ENCODE peak calls at places on chromosome 2, in eight cellular contexts. M is PC-3; G is activated CD8-positive, alpha-beta memory T cell treated with anti-CD3 and anti-CD28 coated beads, Interleukin-2, amount 50 U/mL, for 48 hours; B is ACHN; F is suprapubic skin; P is NK-92 treated with Interleukin-12 subunit alpha and Interleukin-12 subunit beta, amount 100 ng/mL, for 24 hours; L is HTR-8/SVneo; I is fibroblast of the aortic adventitia. H is an unnamed sample.

GRCh38 chr2:217555075-217555876 is 447.5 kb downstream of the TNS1 start:
- DNase-seq in B (no peak), F (no peak), L (peak), P (no peak), G (no peak), I (peak), M (no peak), H (no peak)

GRCh38 chr2:38632018-38632417 is 29.3 kb upstream of the HNRNPLL start:
- DNase-seq in P (no peak), L (no peak), G (no peak), B (no peak), F (no peak), I (no peak), M (no peak), H (no peak)

GRCh38 chr2:33069894-33070651 is 123.3 kb downstream of the LTBP1 start:
- DNase-seq in G (peak), P (peak), L (peak), F (no peak), B (peak), M (peak), I (peak), H (no peak)

GRCh38 chr2:38474833-38475566 is 97.9 kb upstream of the ATL2 start:
- DNase-seq in G (no peak), F (no peak), I (no peak), M (no peak), P (no peak), B (no peak), L (no peak), H (no peak)

GRCh38 chr2:73987109-73987947 is 2.6 kb downstream of the TET3 start:
- DNase-seq in L (no peak), I (no peak), F (no peak), B (no peak), G (peak), P (no peak), M (peak), H (no peak)

GRCh38 chr2:78766459-78766858 is 259.0 kb upstream of the REG3G start:
- DNase-seq in G (no peak), F (no peak), M (no peak), I (no peak), L (no peak), B (no peak), P (no peak), H (no peak)

GRCh38 chr2:115560671-115561070 is 1118.2 kb downstream of the DPP10 start:
- DNase-seq in M (peak), G (no peak), P (no peak), B (peak), F (no peak), I (no peak), L (no peak), H (no peak)

GRCh38 chr2:188811522-188811921 is 162.7 kb upstream of the COL3A1 start:
- DNase-seq in I (peak), L (no peak), P (no peak), M (peak), F (no peak), B (no peak), G (no peak), H (no peak)

GRCh38 chr2:233821196-233821595 is 33.1 kb downstream of the HJURP start:
- DNase-seq in B (no peak), L (no peak), P (no peak), F (peak), G (peak), I (no peak), M (no peak), H (peak)

H was measured in chondrocyte.